ENCODE peak calls at places on chromosomes 12 and 14, in eight cellular contexts. H is HL-60, G is left kidney, W is Calu3, A is fibroblast of mammary gland, S is NCI-H2107, Q is NCI-H774, N is AG08395. F is an unnamed sample.

GRCh38 chr12:101696477-101697196 is 803 bp upstream of the CHPT1 start:
- DNase-seq in H (peak; percentile 91), G (peak; percentile 30), W (no peak), A (peak; percentile 20), S (no peak), Q (no peak), N (peak; percentile 6), F (no peak)

GRCh38 chr12:47121146-47121545 is 41.4 kb upstream of the AMIGO2 start:
- DNase-seq in H (no peak), G (no peak), W (no peak), A (no peak), S (no peak), Q (no peak), N (peak; percentile 52), F (no peak)

GRCh38 chr12:100249936-100250335 is 16.9 kb downstream of the DEPDC4 start:
- DNase-seq in H (no peak), G (no peak), W (no peak), A (no peak), S (no peak), Q (no peak), N (no peak), F (no peak)

GRCh38 chr14:50351016-50351415 is 38.9 kb downstream of the DMAC2L start:
- DNase-seq in H (peak; percentile 14), G (no peak), W (no peak), A (peak; percentile 55), S (no peak), Q (no peak), N (peak; percentile 48), F (no peak)

GRCh38 chr14:72893636-72894322 is at the start of gene DPF3:
- DNase-seq in H (peak; percentile 76), G (peak; percentile 98), W (peak; percentile 97), A (peak; percentile 94), S (peak; percentile 94), Q (peak; percentile 82), N (peak; percentile 99), F (peak; percentile 96)

GRCh38 chr12:120546050-120546386 is 11.9 kb downstream of the RNF10 start:
- DNase-seq in H (no peak), G (no peak), W (no peak), A (no peak), S (no peak), Q (peak; percentile 63), N (no peak), F (no peak)

GRCh38 chr14:72554401-72554800 is 339.5 kb downstream of the DPF3 start:
- DNase-seq in H (no peak), G (peak; percentile 48), W (no peak), A (no peak), S (no peak), Q (no peak), N (no peak), F (no peak)

GRCh38 chr12:15322164-15323054 is at the start of gene PTPRO:
- DNase-seq in H (no peak), G (peak; percentile 81), W (peak; percentile 50), A (peak; percentile 8), S (no peak), Q (peak; percentile 29), N (no peak), F (no peak)

GRCh38 chr12:110179291-110179690 is 55.1 kb downstream of the IFT81 start:
- DNase-seq in H (no peak), G (no peak), W (no peak), A (peak; percentile 61), S (no peak), Q (no peak), N (no peak), F (no peak)

GRCh38 chr14:33564774-33565630 is 385.9 kb downstream of the EGLN3 start:
- DNase-seq in H (peak; percentile 1), G (no peak), W (no peak), A (peak; percentile 41), S (no peak), Q (no peak), N (peak; percentile 30), F (no peak)